ENCODE peak calls at places on chromosome 4, in seven cellular contexts. One of them, this sample, is unnamed.

GRCh38 chr4:30757357-30757756 is 37.2 kb downstream of the PCDH7 start:
- DNase-seq in body of pancreas: no peak
- DNase-seq in right lobe of liver: no peak
- DNase-seq in IMR-90: peak
- DNase-seq in K562: no peak
- DNase-seq in heart left ventricle: no peak
- DNase-seq in esophagus squamous epithelium: no peak
- DNase-seq in this sample: peak

GRCh38 chr4:124079174-124079780 is 633.3 kb downstream of the ANKRD50 start:
- DNase-seq in esophagus squamous epithelium: no peak
- DNase-seq in heart left ventricle: no peak
- DNase-seq in body of pancreas: no peak
- DNase-seq in K562: no peak
- DNase-seq in right lobe of liver: no peak
- DNase-seq in IMR-90: peak
- DNase-seq in this sample: no peak

GRCh38 chr4:64539234-64539849 is 130.1 kb upstream of the TECRL start:
- DNase-seq in right lobe of liver: no peak
- DNase-seq in heart left ventricle: peak
- DNase-seq in esophagus squamous epithelium: no peak
- DNase-seq in body of pancreas: peak
- DNase-seq in IMR-90: peak
- DNase-seq in K562: peak
- DNase-seq in this sample: peak

GRCh38 chr4:106036848-106037247 is 141.6 kb downstream of the NPNT start:
- DNase-seq in right lobe of liver: no peak
- DNase-seq in body of pancreas: no peak
- DNase-seq in K562: no peak
- DNase-seq in heart left ventricle: no peak
- DNase-seq in IMR-90: no peak
- DNase-seq in esophagus squamous epithelium: no peak
- DNase-seq in this sample: no peak

GRCh38 chr4:85127653-85128052 is 161.2 kb upstream of the WDFY3 start:
- DNase-seq in esophagus squamous epithelium: no peak
- DNase-seq in body of pancreas: peak
- DNase-seq in K562: peak
- DNase-seq in IMR-90: no peak
- DNase-seq in heart left ventricle: peak
- DNase-seq in right lobe of liver: no peak
- DNase-seq in this sample: peak

GRCh38 chr4:148850257-148850995 is 408.2 kb upstream of the NR3C2 start:
- DNase-seq in right lobe of liver: no peak
- DNase-seq in K562: no peak
- DNase-seq in body of pancreas: peak
- DNase-seq in esophagus squamous epithelium: no peak
- DNase-seq in IMR-90: no peak
- DNase-seq in heart left ventricle: no peak
- DNase-seq in this sample: no peak

GRCh38 chr4:93996895-93997294 is 168.3 kb downstream of the ATOH1 start:
- DNase-seq in K562: no peak
- DNase-seq in IMR-90: no peak
- DNase-seq in right lobe of liver: no peak
- DNase-seq in heart left ventricle: no peak
- DNase-seq in body of pancreas: no peak
- DNase-seq in esophagus squamous epithelium: no peak
- DNase-seq in this sample: no peak

GRCh38 chr4:159358226-159358625 is 255.3 kb downstream of the RAPGEF2 start:
- DNase-seq in right lobe of liver: no peak
- DNase-seq in heart left ventricle: no peak
- DNase-seq in IMR-90: peak
- DNase-seq in body of pancreas: no peak
- DNase-seq in esophagus squamous epithelium: no peak
- DNase-seq in K562: no peak
- DNase-seq in this sample: no peak

GRCh38 chr4:141046255-141046654 is 87.0 kb downstream of the RNF150 start:
- DNase-seq in right lobe of liver: no peak
- DNase-seq in IMR-90: peak
- DNase-seq in heart left ventricle: peak
- DNase-seq in body of pancreas: no peak
- DNase-seq in K562: no peak
- DNase-seq in esophagus squamous epithelium: no peak
- DNase-seq in this sample: no peak

GRCh38 chr4:81049861-81050423 is 19.4 kb downstream of the BMP3 start:
- DNase-seq in esophagus squamous epithelium: no peak
- DNase-seq in IMR-90: no peak
- DNase-seq in body of pancreas: no peak
- DNase-seq in right lobe of liver: no peak
- DNase-seq in heart left ventricle: no peak
- DNase-seq in K562: no peak
- DNase-seq in this sample: no peak

GRCh38 chr4:159269143-159269542 is 166.3 kb downstream of the RAPGEF2 start:
- DNase-seq in IMR-90: no peak
- DNase-seq in right lobe of liver: no peak
- DNase-seq in body of pancreas: no peak
- DNase-seq in heart left ventricle: no peak
- DNase-seq in esophagus squamous epithelium: no peak
- DNase-seq in K562: no peak
- DNase-seq in this sample: no peak

GRCh38 chr4:154511990-154512389 is 20.4 kb upstream of the DCHS2 start:
- DNase-seq in right lobe of liver: no peak
- DNase-seq in heart left ventricle: no peak
- DNase-seq in esophagus squamous epithelium: no peak
- DNase-seq in body of pancreas: no peak
- DNase-seq in IMR-90: no peak
- DNase-seq in K562: no peak
- DNase-seq in this sample: no peak

GRCh38 chr4:183284229-183284628 is 35.8 kb downstream of the CLDN22 start:
- DNase-seq in K562: no peak
- DNase-seq in body of pancreas: no peak
- DNase-seq in heart left ventricle: no peak
- DNase-seq in right lobe of liver: no peak
- DNase-seq in IMR-90: no peak
- DNase-seq in esophagus squamous epithelium: no peak
- DNase-seq in this sample: no peak

GRCh38 chr4:185847352-185848078 is 35.5 kb upstream of the SORBS2 start:
- DNase-seq in heart left ventricle: peak
- DNase-seq in esophagus squamous epithelium: no peak
- DNase-seq in right lobe of liver: no peak
- DNase-seq in K562: no peak
- DNase-seq in IMR-90: peak
- DNase-seq in body of pancreas: no peak
- DNase-seq in this sample: no peak

GRCh38 chr4:89439533-89439932 is 131.9 kb upstream of the GPRIN3 start:
- DNase-seq in right lobe of liver: no peak
- DNase-seq in esophagus squamous epithelium: no peak
- DNase-seq in IMR-90: no peak
- DNase-seq in K562: no peak
- DNase-seq in heart left ventricle: no peak
- DNase-seq in body of pancreas: no peak
- DNase-seq in this sample: no peak

GRCh38 chr4:7699040-7699439 is 240.6 kb downstream of the AFAP1 start:
- DNase-seq in IMR-90: peak
- DNase-seq in esophagus squamous epithelium: no peak
- DNase-seq in right lobe of liver: no peak
- DNase-seq in body of pancreas: peak
- DNase-seq in heart left ventricle: no peak
- DNase-seq in K562: no peak
- DNase-seq in this sample: no peak

DNA sequence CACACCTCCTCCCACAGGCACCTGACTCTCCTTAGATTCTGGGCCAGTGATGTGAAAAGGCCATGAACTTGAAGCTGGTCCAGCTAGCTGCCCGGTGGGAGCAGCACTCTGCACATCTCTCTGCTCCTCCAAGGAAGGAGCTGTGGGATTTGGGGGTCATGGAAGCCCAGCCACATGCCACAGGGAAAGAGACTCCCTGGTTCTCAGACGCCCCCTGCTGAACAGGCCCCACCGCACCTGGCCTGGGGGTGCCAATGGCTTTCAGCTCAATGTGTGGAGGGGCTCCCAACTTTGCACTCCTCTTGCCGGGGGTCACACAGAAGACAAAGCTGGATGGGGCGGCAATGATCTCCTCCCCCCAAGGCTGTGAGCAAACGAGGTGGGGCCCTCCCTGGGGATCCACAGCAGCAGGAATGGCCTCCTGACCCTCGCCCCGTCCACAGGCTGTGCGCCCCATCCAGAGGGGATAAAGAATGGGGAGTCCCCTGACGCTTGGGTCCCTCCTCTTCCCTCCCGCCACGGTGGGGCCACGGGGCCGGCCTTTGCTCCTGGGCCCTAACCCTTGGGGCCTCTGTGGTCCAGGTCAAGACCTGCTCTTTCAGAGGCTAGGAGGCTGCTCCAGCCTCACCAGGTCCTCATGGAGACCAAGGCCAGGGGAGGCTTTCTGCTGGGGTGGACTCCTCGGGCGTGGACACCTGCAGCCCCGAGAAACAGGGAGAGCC is 51.3 kb downstream of the GAK start:
- DNase-seq in K562: no peak
- DNase-seq in body of pancreas: no peak
- DNase-seq in heart left ventricle: no peak
- DNase-seq in IMR-90: no peak
- DNase-seq in right lobe of liver: no peak
- DNase-seq in esophagus squamous epithelium: no peak
- DNase-seq in this sample: no peak
- TF ChIP-seq CTCF in K562: no peak
- TF ChIP-seq CTCF in body of pancreas: no peak
- TF ChIP-seq CTCF in heart left ventricle: no peak
- TF ChIP-seq CTCF in IMR-90: no peak
- TF ChIP-seq CTCF in right lobe of liver: no peak
- TF ChIP-seq CTCF in esophagus squamous epithelium: no peak
- TF ChIP-seq CTCF in this sample: no peak

DNA sequence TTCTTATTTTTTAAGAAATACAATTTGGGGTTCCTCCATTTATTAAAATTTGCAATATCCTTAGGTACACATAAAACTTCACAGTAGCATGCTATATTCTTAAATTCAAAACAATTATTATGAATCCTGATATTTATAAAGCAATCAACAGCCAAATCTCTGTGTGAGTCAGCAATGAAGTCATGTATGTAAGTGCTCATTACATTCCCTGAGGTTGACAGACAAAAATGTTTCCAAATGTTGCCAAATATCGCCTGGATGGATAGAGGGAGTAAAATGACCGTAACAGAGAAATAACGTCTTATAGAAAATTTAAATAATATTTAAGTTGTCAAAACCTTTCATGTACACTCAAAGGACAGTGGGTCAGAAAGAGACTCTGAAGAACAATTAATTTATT is 220.0 kb downstream of the PCDH18 start:
- DNase-seq in K562: no peak
- DNase-seq in esophagus squamous epithelium: no peak
- DNase-seq in right lobe of liver: no peak
- DNase-seq in heart left ventricle: no peak
- DNase-seq in IMR-90: peak
- DNase-seq in body of pancreas: no peak
- DNase-seq in this sample: no peak
- TF ChIP-seq POLR2A in K562: no peak
- TF ChIP-seq POLR2A in esophagus squamous epithelium: no peak
- TF ChIP-seq POLR2A in right lobe of liver: no peak
- TF ChIP-seq POLR2A in heart left ventricle: no peak
- TF ChIP-seq POLR2A in IMR-90: no peak
- TF ChIP-seq POLR2A in body of pancreas: no peak
- TF ChIP-seq POLR2A in this sample: no peak

GRCh38 chr4:109981936-109982335 is 69.3 kb downstream of the EGF start:
- DNase-seq in heart left ventricle: no peak
- DNase-seq in K562: no peak
- DNase-seq in esophagus squamous epithelium: no peak
- DNase-seq in body of pancreas: no peak
- DNase-seq in IMR-90: no peak
- DNase-seq in right lobe of liver: no peak
- DNase-seq in this sample: no peak

GRCh38 chr4:109978704-109979103 is 66.0 kb downstream of the EGF start:
- DNase-seq in body of pancreas: no peak
- DNase-seq in esophagus squamous epithelium: no peak
- DNase-seq in K562: no peak
- DNase-seq in right lobe of liver: no peak
- DNase-seq in heart left ventricle: no peak
- DNase-seq in IMR-90: no peak
- DNase-seq in this sample: no peak

GRCh38 chr4:109979932-109980717 is 67.4 kb downstream of the EGF start:
- DNase-seq in esophagus squamous epithelium: no peak
- DNase-seq in IMR-90: peak
- DNase-seq in K562: no peak
- DNase-seq in body of pancreas: no peak
- DNase-seq in heart left ventricle: no peak
- DNase-seq in right lobe of liver: no peak
- DNase-seq in this sample: no peak

GRCh38 chr4:109976189-109976588 is 63.5 kb downstream of the EGF start:
- DNase-seq in right lobe of liver: no peak
- DNase-seq in IMR-90: no peak
- DNase-seq in heart left ventricle: no peak
- DNase-seq in K562: no peak
- DNase-seq in body of pancreas: no peak
- DNase-seq in esophagus squamous epithelium: no peak
- DNase-seq in this sample: no peak

DNA sequence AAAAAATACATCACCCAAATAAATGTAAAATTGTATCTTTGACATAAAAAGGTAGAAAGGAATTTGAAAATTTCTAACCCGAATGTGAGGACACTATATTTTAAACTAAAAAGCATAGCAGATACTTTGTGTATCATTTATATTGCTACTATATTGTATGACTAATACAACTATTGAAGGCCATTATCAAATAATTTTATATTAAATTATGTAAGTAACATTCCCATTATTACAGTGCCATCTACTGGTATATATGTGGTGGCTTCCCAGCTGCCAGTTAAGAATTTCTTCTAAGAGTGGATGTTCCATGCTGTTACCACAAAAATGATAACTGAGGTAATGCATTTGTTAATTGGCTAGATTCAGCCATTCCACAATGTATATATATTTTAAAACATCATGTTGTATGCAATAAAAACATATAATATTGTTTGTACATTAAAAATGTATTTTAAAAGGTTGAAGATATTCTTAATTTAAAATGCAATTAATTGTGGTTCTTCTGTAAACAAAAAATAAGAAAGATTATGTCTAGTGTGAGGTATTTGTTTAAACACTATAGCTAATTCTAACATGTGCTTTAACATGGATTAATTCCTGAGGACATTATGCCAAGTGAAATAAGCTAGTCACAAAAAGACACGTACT is 65.3 kb downstream of the EGF start:
- DNase-seq in esophagus squamous epithelium: no peak
- DNase-seq in right lobe of liver: no peak
- DNase-seq in body of pancreas: no peak
- DNase-seq in heart left ventricle: no peak
- DNase-seq in IMR-90: peak
- DNase-seq in K562: no peak
- DNase-seq in this sample: peak
- TF ChIP-seq CTCF in esophagus squamous epithelium: peak
- TF ChIP-seq CTCF in right lobe of liver: peak
- TF ChIP-seq CTCF in body of pancreas: peak
- TF ChIP-seq CTCF in heart left ventricle: peak
- TF ChIP-seq CTCF in IMR-90: peak
- TF ChIP-seq CTCF in K562: peak
- TF ChIP-seq CTCF in this sample: peak

GRCh38 chr4:3047464-3048286 is 26.7 kb downstream of the HTT-AS start:
- DNase-seq in right lobe of liver: peak
- DNase-seq in heart left ventricle: peak
- DNase-seq in esophagus squamous epithelium: peak
- DNase-seq in IMR-90: peak
- DNase-seq in K562: peak
- DNase-seq in body of pancreas: peak
- DNase-seq in this sample: peak
- TF ChIP-seq POLR2A in right lobe of liver: no peak
- TF ChIP-seq POLR2A in heart left ventricle: no peak
- TF ChIP-seq POLR2A in esophagus squamous epithelium: no peak
- TF ChIP-seq POLR2A in IMR-90: no peak
- TF ChIP-seq POLR2A in K562: no peak
- TF ChIP-seq POLR2A in body of pancreas: no peak
- TF ChIP-seq POLR2A in this sample: no peak